ENCODE peak calls at places on chromosomes 13 and 19, in five cellular contexts. C is NB4, F is omental fat pad, I is nephron progenitor cell, M is foreskin fibroblast. A is an unnamed sample.

GRCh38 chr13:99022953-99023352 is 45.1 kb upstream of the DOCK9 start:
- DNase-seq in C (no peak), F (no peak), I (no peak), M (no peak), A (no peak)

GRCh38 chr19:17966497-17967257 is at the start of gene KCNN1:
- DNase-seq in C (no peak), F (no peak), I (peak; percentile 81), M (peak; percentile 12), A (no peak)

GRCh38 chr13:40389081-40389641 is 277.3 kb downstream of the FOXO1 start:
- DNase-seq in C (peak; percentile 66), F (no peak), I (no peak), M (no peak), A (no peak)

GRCh38 chr19:36182612-36183454 is 30.6 kb upstream of the COX7A1 start:
- DNase-seq in C (no peak), F (no peak), I (no peak), M (no peak), A (no peak)

GRCh38 chr19:16897572-16898056 is 8.8 kb downstream of the F2RL3 start:
- DNase-seq in C (no peak), F (no peak), I (no peak), M (peak; percentile 58), A (no peak)

GRCh38 chr19:39515551-39516191 is 732 bp downstream of the SELENOV start:
- DNase-seq in C (no peak), F (no peak), I (peak; percentile 54), M (no peak), A (no peak)

GRCh38 chr13:91609353-91609752 is 210.9 kb downstream of the GPC5 start:
- DNase-seq in C (no peak), F (no peak), I (peak; percentile 5), M (no peak), A (no peak)

GRCh38 chr19:42253245-42254082 is 1.5 kb downstream of the ERF start:
- DNase-seq in C (peak; percentile 66), F (no peak), I (peak; percentile 81), M (peak; percentile 75), A (no peak)

GRCh38 chr13:24747248-24748151 is 16.5 kb upstream of the RNF17 start:
- DNase-seq in C (peak; percentile 40), F (no peak), I (peak; percentile 71), M (peak; percentile 18), A (peak; percentile 83)

GRCh38 chr13:48531416-48532145 is 1.3 kb downstream of the RCBTB2 start:
- DNase-seq in C (peak; percentile 45), F (no peak), I (no peak), M (no peak), A (no peak)

GRCh38 chr13:82058364-82058763 is 1717.4 kb upstream of the SPRY2 start:
- DNase-seq in C (no peak), F (no peak), I (no peak), M (no peak), A (no peak)

GRCh38 chr19:38640368-38640767 is 7.1 kb upstream of the ACTN4 start:
- DNase-seq in C (no peak), F (no peak), I (no peak), M (no peak), A (no peak)

GRCh38 chr13:99371956-99372355 is 64.8 kb upstream of the GPR183 start:
- DNase-seq in C (peak; percentile 40), F (no peak), I (no peak), M (no peak), A (peak; percentile 59)

GRCh38 chr13:67549331-67549730 is 319.2 kb upstream of the PCDH9 start:
- DNase-seq in C (peak; percentile 27), F (no peak), I (no peak), M (peak; percentile 48), A (no peak)

GRCh38 chr19:18507727-18508440 is 14.0 kb downstream of the ELL start:
- DNase-seq in C (no peak), F (no peak), I (no peak), M (peak; percentile 44), A (no peak)

GRCh38 chr19:13100031-13100588 is 2.5 kb downstream of the LYL1 start:
- DNase-seq in C (peak; percentile 74), F (no peak), I (no peak), M (no peak), A (no peak)

GRCh38 chr13:29508130-29508873 is 87.2 kb downstream of the SLC7A1 start:
- DNase-seq in C (peak; percentile 83), F (peak; percentile 91), I (peak; percentile 91), M (peak; percentile 93), A (peak; percentile 94)

GRCh38 chr13:59673301-59673700 is 490.4 kb downstream of the DIAPH3 start:
- DNase-seq in C (no peak), F (no peak), I (no peak), M (no peak), A (no peak)

GRCh38 chr19:2166741-2167738 is 3.3 kb downstream of the DOT1L start:
- DNase-seq in C (no peak), F (peak; percentile 54), I (no peak), M (peak; percentile 90), A (no peak)

GRCh38 chr19:31066385-31066784 is 282.9 kb downstream of the TSHZ3 start:
- DNase-seq in C (no peak), F (no peak), I (no peak), M (peak; percentile 66), A (no peak)

GRCh38 chr13:70849267-70849666 is 741.0 kb upstream of the KLHL1 start:
- DNase-seq in C (no peak), F (no peak), I (no peak), M (no peak), A (no peak)

GRCh38 chr19:55402509-55402908 is 5.1 kb downstream of the UBE2S start:
- DNase-seq in C (no peak), F (no peak), I (no peak), M (no peak), A (no peak)

GRCh38 chr13:49679244-49679643 is 12.0 kb downstream of the EBPL start:
- DNase-seq in C (peak; percentile 46), F (no peak), I (no peak), M (peak; percentile 36), A (no peak)
- TF ChIP-seq CTCF in C (no peak), F (no peak), I (no peak), M (peak; percentile 32), A (peak; percentile 29)

DNA sequence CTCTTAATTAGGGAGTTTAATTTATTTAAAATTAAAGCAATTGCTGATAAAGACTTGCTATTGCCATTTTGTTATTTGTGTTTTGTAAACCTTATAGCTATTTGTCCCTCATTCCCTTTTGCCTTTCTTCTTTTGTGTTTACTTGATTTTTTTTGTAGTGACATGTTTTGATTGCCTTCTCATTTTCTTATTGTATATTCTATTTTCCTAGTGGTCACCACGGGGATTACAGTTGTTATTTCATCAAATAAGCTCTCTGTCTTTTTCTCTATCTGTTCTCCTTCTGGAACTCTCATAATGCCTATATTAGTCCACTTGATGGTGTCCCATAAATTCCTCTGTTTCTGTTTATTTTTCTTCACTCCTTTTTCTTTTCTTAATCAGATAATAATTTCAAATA is 64.4 kb upstream of the FRY start:
- DNase-seq in C (no peak), F (no peak), I (no peak), M (no peak), A (no peak)
- TF ChIP-seq CTCF in C (no peak), F (no peak), I (peak; percentile 22), M (no peak), A (peak; percentile 20)

GRCh38 chr13:27055501-27055900 is 116.1 kb downstream of the USP12 start:
- DNase-seq in C (no peak), F (no peak), I (no peak), M (peak; percentile 31), A (no peak)
- TF ChIP-seq CTCF in C (no peak), F (no peak), I (no peak), M (no peak), A (no peak)

DNA sequence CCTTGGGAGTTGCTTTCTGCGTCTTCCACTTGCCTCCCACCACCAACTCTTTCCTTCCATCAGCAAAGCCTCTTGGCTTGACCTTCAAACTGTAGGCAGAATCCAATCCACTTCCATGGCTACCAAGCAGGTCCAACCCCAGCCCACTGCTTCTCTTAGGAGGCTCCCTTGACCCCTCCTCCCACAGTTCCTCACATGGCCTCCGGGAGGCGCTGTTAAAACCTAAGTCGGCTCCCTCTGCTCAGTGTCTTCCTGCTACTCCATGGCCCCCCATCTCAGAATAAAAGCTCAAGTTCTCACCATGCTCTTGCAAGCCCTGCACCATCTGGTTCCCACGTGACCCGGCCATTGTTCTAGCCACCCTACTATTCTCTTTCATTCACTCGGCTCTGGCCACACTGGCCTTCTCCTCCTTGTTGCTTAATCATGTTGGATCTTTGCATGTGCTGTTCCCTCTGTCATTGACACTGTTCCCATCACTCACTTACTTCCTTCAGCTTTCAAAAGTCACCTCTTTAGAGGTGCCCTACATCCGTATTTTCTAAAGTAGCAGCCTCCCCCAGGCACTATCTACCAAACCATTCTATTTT is 7.5 kb downstream of the IZUMO2 start:
- DNase-seq in C (no peak), F (no peak), I (no peak), M (no peak), A (no peak)
- TF ChIP-seq CTCF in C (peak; percentile 29), F (no peak), I (peak; percentile 18), M (no peak), A (no peak)

GRCh38 chr19:56690668-56691067 is 19.1 kb upstream of the ZNF835 start:
- DNase-seq in C (no peak), F (no peak), I (no peak), M (no peak), A (no peak)

GRCh38 chr19:56692496-56692895 is 20.9 kb upstream of the ZNF835 start:
- DNase-seq in C (no peak), F (no peak), I (no peak), M (no peak), A (no peak)

GRCh38 chr19:56687036-56687435 is 15.5 kb upstream of the ZNF835 start:
- DNase-seq in C (no peak), F (no peak), I (no peak), M (no peak), A (no peak)

DNA sequence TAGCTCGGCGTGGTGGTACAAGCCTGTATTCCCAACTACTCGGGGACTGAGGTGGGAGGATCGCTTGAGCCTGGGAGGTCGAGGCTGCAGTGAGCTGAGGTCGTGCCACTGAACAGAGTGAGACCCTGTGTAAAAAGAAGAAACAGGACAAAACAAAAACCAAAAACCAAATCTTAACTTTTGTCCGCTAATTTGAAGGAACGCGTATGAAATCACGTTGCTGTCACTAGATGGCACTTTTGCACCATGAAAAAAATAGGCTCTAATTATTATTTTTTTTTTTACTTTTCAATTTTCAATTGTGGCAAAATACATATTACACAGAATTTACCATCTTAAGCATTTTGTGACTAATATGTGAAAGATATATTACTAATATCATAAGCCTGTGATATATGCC is 17.6 kb upstream of the ZNF835 start:
- DNase-seq in C (no peak), F (no peak), I (no peak), M (peak; percentile 2), A (no peak)
- TF ChIP-seq CTCF in C (no peak), F (no peak), I (no peak), M (no peak), A (no peak)

A was measured in osteocyte.